ENCODE peak calls at places on chromosomes 11 and 22, in seven cellular contexts. One of them, this sample, is unnamed.

GRCh38 chr22:45905924-45906865 is 70.8 kb downstream of the WNT7B start:
- DNase-seq in activated naive CD8-positive, alpha-beta T cell treated with anti-CD3 and anti-CD28 coated beads, Interleukin-2, amount 50 U/mL, for 24 hours: no peak
- DNase-seq in IMR-90: peak; percentile 62
- DNase-seq in sciatic nerve: no peak
- DNase-seq in GM23248: peak; percentile 91
- DNase-seq in uterus: no peak
- DNase-seq in NCI-H510A treated with DMSO at 0.1 percent for 48 hours: no peak
- DNase-seq in this sample: peak; percentile 58

GRCh38 chr11:60890696-60891095 is 15.7 kb downstream of the PRPF19 start:
- DNase-seq in IMR-90: no peak
- DNase-seq in sciatic nerve: no peak
- DNase-seq in uterus: peak; percentile 11
- DNase-seq in GM23248: no peak
- DNase-seq in NCI-H510A treated with DMSO at 0.1 percent for 48 hours: no peak
- DNase-seq in activated naive CD8-positive, alpha-beta T cell treated with anti-CD3 and anti-CD28 coated beads, Interleukin-2, amount 50 U/mL, for 24 hours: no peak
- DNase-seq in this sample: no peak

GRCh38 chr11:19220903-19221682 is 19.3 kb upstream of the CSRP3 start:
- DNase-seq in GM23248: no peak
- DNase-seq in sciatic nerve: no peak
- DNase-seq in IMR-90: no peak
- DNase-seq in NCI-H510A treated with DMSO at 0.1 percent for 48 hours: no peak
- DNase-seq in activated naive CD8-positive, alpha-beta T cell treated with anti-CD3 and anti-CD28 coated beads, Interleukin-2, amount 50 U/mL, for 24 hours: no peak
- DNase-seq in uterus: no peak
- DNase-seq in this sample: no peak

GRCh38 chr22:26367402-26368245 is 61.4 kb upstream of the ASPHD2 start:
- DNase-seq in sciatic nerve: no peak
- DNase-seq in activated naive CD8-positive, alpha-beta T cell treated with anti-CD3 and anti-CD28 coated beads, Interleukin-2, amount 50 U/mL, for 24 hours: peak; percentile 72
- DNase-seq in uterus: no peak
- DNase-seq in NCI-H510A treated with DMSO at 0.1 percent for 48 hours: peak; percentile 54
- DNase-seq in IMR-90: peak; percentile 20
- DNase-seq in GM23248: peak; percentile 77
- DNase-seq in this sample: no peak

GRCh38 chr11:57124912-57125311 is 56.8 kb upstream of the LRRC55 start:
- DNase-seq in IMR-90: no peak
- DNase-seq in NCI-H510A treated with DMSO at 0.1 percent for 48 hours: no peak
- DNase-seq in uterus: no peak
- DNase-seq in sciatic nerve: no peak
- DNase-seq in GM23248: no peak
- DNase-seq in activated naive CD8-positive, alpha-beta T cell treated with anti-CD3 and anti-CD28 coated beads, Interleukin-2, amount 50 U/mL, for 24 hours: no peak
- DNase-seq in this sample: no peak

GRCh38 chr22:30245985-30246901 is at the start of gene LIF:
- DNase-seq in GM23248: peak; percentile 79
- DNase-seq in activated naive CD8-positive, alpha-beta T cell treated with anti-CD3 and anti-CD28 coated beads, Interleukin-2, amount 50 U/mL, for 24 hours: peak; percentile 66
- DNase-seq in NCI-H510A treated with DMSO at 0.1 percent for 48 hours: peak; percentile 46
- DNase-seq in uterus: no peak
- DNase-seq in sciatic nerve: no peak
- DNase-seq in IMR-90: peak; percentile 86
- DNase-seq in this sample: no peak

GRCh38 chr11:94581926-94582325 is 14.8 kb downstream of the PIWIL4 start:
- DNase-seq in activated naive CD8-positive, alpha-beta T cell treated with anti-CD3 and anti-CD28 coated beads, Interleukin-2, amount 50 U/mL, for 24 hours: no peak
- DNase-seq in uterus: no peak
- DNase-seq in IMR-90: no peak
- DNase-seq in NCI-H510A treated with DMSO at 0.1 percent for 48 hours: no peak
- DNase-seq in sciatic nerve: no peak
- DNase-seq in GM23248: no peak
- DNase-seq in this sample: no peak

GRCh38 chr22:30867746-30868662 is 100.6 kb downstream of the MORC2 start:
- DNase-seq in GM23248: no peak
- DNase-seq in activated naive CD8-positive, alpha-beta T cell treated with anti-CD3 and anti-CD28 coated beads, Interleukin-2, amount 50 U/mL, for 24 hours: no peak
- DNase-seq in sciatic nerve: peak; percentile 47
- DNase-seq in IMR-90: no peak
- DNase-seq in uterus: no peak
- DNase-seq in NCI-H510A treated with DMSO at 0.1 percent for 48 hours: no peak
- DNase-seq in this sample: no peak

GRCh38 chr11:17581036-17581731 is 34.1 kb downstream of the OTOG start:
- DNase-seq in IMR-90: no peak
- DNase-seq in sciatic nerve: peak; percentile 19
- DNase-seq in NCI-H510A treated with DMSO at 0.1 percent for 48 hours: no peak
- DNase-seq in GM23248: no peak
- DNase-seq in activated naive CD8-positive, alpha-beta T cell treated with anti-CD3 and anti-CD28 coated beads, Interleukin-2, amount 50 U/mL, for 24 hours: no peak
- DNase-seq in uterus: no peak
- DNase-seq in this sample: no peak

GRCh38 chr11:2325719-2326118 is 23.9 kb downstream of the TSPAN32 start:
- DNase-seq in sciatic nerve: no peak
- DNase-seq in activated naive CD8-positive, alpha-beta T cell treated with anti-CD3 and anti-CD28 coated beads, Interleukin-2, amount 50 U/mL, for 24 hours: no peak
- DNase-seq in IMR-90: peak; percentile 35
- DNase-seq in uterus: no peak
- DNase-seq in GM23248: peak; percentile 73
- DNase-seq in NCI-H510A treated with DMSO at 0.1 percent for 48 hours: no peak
- DNase-seq in this sample: no peak

GRCh38 chr11:13324709-13325108 is 47.1 kb downstream of the BMAL1 start:
- DNase-seq in sciatic nerve: no peak
- DNase-seq in activated naive CD8-positive, alpha-beta T cell treated with anti-CD3 and anti-CD28 coated beads, Interleukin-2, amount 50 U/mL, for 24 hours: no peak
- DNase-seq in uterus: no peak
- DNase-seq in IMR-90: no peak
- DNase-seq in GM23248: no peak
- DNase-seq in NCI-H510A treated with DMSO at 0.1 percent for 48 hours: no peak
- DNase-seq in this sample: no peak

GRCh38 chr22:49046546-49047305 is 780.9 kb downstream of the BRD1 start:
- DNase-seq in uterus: peak; percentile 43
- DNase-seq in GM23248: no peak
- DNase-seq in activated naive CD8-positive, alpha-beta T cell treated with anti-CD3 and anti-CD28 coated beads, Interleukin-2, amount 50 U/mL, for 24 hours: peak; percentile 55
- DNase-seq in NCI-H510A treated with DMSO at 0.1 percent for 48 hours: peak; percentile 40
- DNase-seq in sciatic nerve: peak; percentile 60
- DNase-seq in IMR-90: no peak
- DNase-seq in this sample: no peak

GRCh38 chr11:133659542-133660201 is 127.4 kb upstream of the OPCML start:
- DNase-seq in IMR-90: no peak
- DNase-seq in activated naive CD8-positive, alpha-beta T cell treated with anti-CD3 and anti-CD28 coated beads, Interleukin-2, amount 50 U/mL, for 24 hours: no peak
- DNase-seq in sciatic nerve: no peak
- DNase-seq in NCI-H510A treated with DMSO at 0.1 percent for 48 hours: no peak
- DNase-seq in uterus: no peak
- DNase-seq in GM23248: no peak
- DNase-seq in this sample: no peak

GRCh38 chr11:76665921-76666351 is 4.6 kb downstream of the LRRC32 start:
- DNase-seq in GM23248: no peak
- DNase-seq in sciatic nerve: peak; percentile 58
- DNase-seq in activated naive CD8-positive, alpha-beta T cell treated with anti-CD3 and anti-CD28 coated beads, Interleukin-2, amount 50 U/mL, for 24 hours: no peak
- DNase-seq in NCI-H510A treated with DMSO at 0.1 percent for 48 hours: no peak
- DNase-seq in IMR-90: no peak
- DNase-seq in uterus: peak; percentile 27
- DNase-seq in this sample: no peak

GRCh38 chr11:94868468-94868867 is 100.3 kb downstream of the AMOTL1 start:
- DNase-seq in uterus: no peak
- DNase-seq in NCI-H510A treated with DMSO at 0.1 percent for 48 hours: no peak
- DNase-seq in IMR-90: no peak
- DNase-seq in activated naive CD8-positive, alpha-beta T cell treated with anti-CD3 and anti-CD28 coated beads, Interleukin-2, amount 50 U/mL, for 24 hours: no peak
- DNase-seq in sciatic nerve: no peak
- DNase-seq in GM23248: no peak
- DNase-seq in this sample: no peak

GRCh38 chr11:133934599-133935550 is 21.9 kb downstream of the IGSF9B start:
- DNase-seq in GM23248: peak; percentile 81
- DNase-seq in IMR-90: peak; percentile 19
- DNase-seq in uterus: no peak
- DNase-seq in activated naive CD8-positive, alpha-beta T cell treated with anti-CD3 and anti-CD28 coated beads, Interleukin-2, amount 50 U/mL, for 24 hours: no peak
- DNase-seq in NCI-H510A treated with DMSO at 0.1 percent for 48 hours: no peak
- DNase-seq in sciatic nerve: peak; percentile 70
- DNase-seq in this sample: no peak

GRCh38 chr11:84117394-84117793 is 831.2 kb upstream of the CCDC90B start:
- DNase-seq in sciatic nerve: no peak
- DNase-seq in activated naive CD8-positive, alpha-beta T cell treated with anti-CD3 and anti-CD28 coated beads, Interleukin-2, amount 50 U/mL, for 24 hours: no peak
- DNase-seq in NCI-H510A treated with DMSO at 0.1 percent for 48 hours: no peak
- DNase-seq in GM23248: peak; percentile 47
- DNase-seq in uterus: no peak
- DNase-seq in IMR-90: peak; percentile 16
- DNase-seq in this sample: no peak

GRCh38 chr11:111635706-111636045 is 33.4 kb downstream of the SIK2 start:
- DNase-seq in IMR-90: peak; percentile 67
- DNase-seq in uterus: peak; percentile 35
- DNase-seq in NCI-H510A treated with DMSO at 0.1 percent for 48 hours: no peak
- DNase-seq in sciatic nerve: no peak
- DNase-seq in activated naive CD8-positive, alpha-beta T cell treated with anti-CD3 and anti-CD28 coated beads, Interleukin-2, amount 50 U/mL, for 24 hours: no peak
- DNase-seq in GM23248: peak; percentile 49
- DNase-seq in this sample: no peak

GRCh38 chr22:23500508-23501208 is 79.4 kb downstream of the IGLL1 start:
- DNase-seq in NCI-H510A treated with DMSO at 0.1 percent for 48 hours: no peak
- DNase-seq in sciatic nerve: no peak
- DNase-seq in GM23248: no peak
- DNase-seq in uterus: no peak
- DNase-seq in activated naive CD8-positive, alpha-beta T cell treated with anti-CD3 and anti-CD28 coated beads, Interleukin-2, amount 50 U/mL, for 24 hours: no peak
- DNase-seq in IMR-90: no peak
- DNase-seq in this sample: no peak

GRCh38 chr11:9765320-9766101 is 101.6 kb downstream of the SWAP70 start:
- DNase-seq in uterus: peak; percentile 57
- DNase-seq in IMR-90: peak; percentile 95
- DNase-seq in NCI-H510A treated with DMSO at 0.1 percent for 48 hours: peak; percentile 35
- DNase-seq in sciatic nerve: peak; percentile 73
- DNase-seq in activated naive CD8-positive, alpha-beta T cell treated with anti-CD3 and anti-CD28 coated beads, Interleukin-2, amount 50 U/mL, for 24 hours: no peak
- DNase-seq in GM23248: peak; percentile 57
- DNase-seq in this sample: peak; percentile 68

GRCh38 chr11:20609727-20610707 is 10.6 kb downstream of the SLC6A5 start:
- DNase-seq in NCI-H510A treated with DMSO at 0.1 percent for 48 hours: peak; percentile 58
- DNase-seq in GM23248: peak; percentile 79
- DNase-seq in IMR-90: peak; percentile 48
- DNase-seq in sciatic nerve: peak; percentile 80
- DNase-seq in uterus: peak; percentile 19
- DNase-seq in activated naive CD8-positive, alpha-beta T cell treated with anti-CD3 and anti-CD28 coated beads, Interleukin-2, amount 50 U/mL, for 24 hours: peak; percentile 78
- DNase-seq in this sample: peak; percentile 21

GRCh38 chr11:6378695-6378989 is 11.6 kb upstream of the SMPD1 start:
- DNase-seq in activated naive CD8-positive, alpha-beta T cell treated with anti-CD3 and anti-CD28 coated beads, Interleukin-2, amount 50 U/mL, for 24 hours: no peak
- DNase-seq in sciatic nerve: no peak
- DNase-seq in NCI-H510A treated with DMSO at 0.1 percent for 48 hours: no peak
- DNase-seq in IMR-90: no peak
- DNase-seq in uterus: no peak
- DNase-seq in GM23248: no peak
- DNase-seq in this sample: no peak

GRCh38 chr11:47333886-47334443 is 18.5 kb downstream of the MYBPC3 start:
- DNase-seq in sciatic nerve: no peak
- DNase-seq in activated naive CD8-positive, alpha-beta T cell treated with anti-CD3 and anti-CD28 coated beads, Interleukin-2, amount 50 U/mL, for 24 hours: no peak
- DNase-seq in GM23248: no peak
- DNase-seq in NCI-H510A treated with DMSO at 0.1 percent for 48 hours: no peak
- DNase-seq in IMR-90: no peak
- DNase-seq in uterus: no peak
- DNase-seq in this sample: no peak

GRCh38 chr11:94574193-94574961 is 7.2 kb downstream of the PIWIL4 start:
- DNase-seq in activated naive CD8-positive, alpha-beta T cell treated with anti-CD3 and anti-CD28 coated beads, Interleukin-2, amount 50 U/mL, for 24 hours: no peak
- DNase-seq in IMR-90: peak; percentile 90
- DNase-seq in GM23248: peak; percentile 87
- DNase-seq in NCI-H510A treated with DMSO at 0.1 percent for 48 hours: no peak
- DNase-seq in sciatic nerve: no peak
- DNase-seq in uterus: peak; percentile 18
- DNase-seq in this sample: peak; percentile 56